ENCODE peak calls at places on chromosomes 11 and 22, in six cellular contexts. B is SK-N-SH, D is HCT116, N is K562, X is GM12878, W is H1. P is an unnamed sample.
A peak's percentile ranks its signal among the peaks of the same experiment; 100 is the strongest.

GRCh38 chr11:17479284-17480214 is 2.9 kb upstream of the ABCC8 start:
- DNase-seq in B (peak; percentile 85), X (no peak), D (peak; percentile 49), W (peak; percentile 25), N (peak; percentile 67), P (peak; percentile 90)

GRCh38 chr11:4607111-4607510 is 920 bp downstream of the TRIM68 start:
- DNase-seq in B (no peak), X (no peak), W (no peak), D (no peak), N (no peak), P (no peak)

GRCh38 chr11:97888641-97889040 is 1132.1 kb upstream of the CNTN5 start:
- DNase-seq in W (no peak), N (no peak), B (no peak), D (no peak), X (no peak), P (no peak)

GRCh38 chr11:44467413-44467812 is 98.0 kb upstream of the CD82 start:
- DNase-seq in X (no peak), W (no peak), N (no peak), D (no peak), B (no peak), P (peak; percentile 69)

GRCh38 chr11:116874251-116874650 is 36.8 kb upstream of the APOA1 start:
- DNase-seq in B (no peak), W (no peak), D (no peak), N (no peak), X (no peak), P (no peak)

GRCh38 chr11:109123811-109124787 is 297.9 kb upstream of the C11orf87 start:
- DNase-seq in W (no peak), D (no peak), B (no peak), N (no peak), X (no peak), P (peak; percentile 54)

GRCh38 chr11:114077482-114078305 is 18.2 kb downstream of the ZBTB16 start:
- DNase-seq in N (no peak), X (no peak), D (no peak), W (no peak), B (no peak), P (no peak)

GRCh38 chr22:24986816-24987215 is 34.3 kb downstream of the KIAA1671 start:
- DNase-seq in W (no peak), D (no peak), N (no peak), X (no peak), B (no peak), P (no peak)

GRCh38 chr22:49206281-49206680 is 621.4 kb downstream of the BRD1 start:
- DNase-seq in D (no peak), N (no peak), W (no peak), B (no peak), X (no peak), P (no peak)

GRCh38 chr11:2459016-2459725 is 14.4 kb downstream of the KCNQ1 start:
- DNase-seq in B (peak; percentile 26), D (no peak), X (no peak), W (no peak), N (no peak), P (no peak)

GRCh38 chr22:32852346-32853251 is 51.1 kb downstream of the TIMP3 start:
- DNase-seq in X (no peak), D (no peak), W (no peak), B (peak; percentile 37), N (no peak), P (no peak)
- TF ChIP-seq POLR2AphosphoS5 in X (no peak), D (no peak), W (no peak), B (no peak), N (no peak), P (no peak)

DNA sequence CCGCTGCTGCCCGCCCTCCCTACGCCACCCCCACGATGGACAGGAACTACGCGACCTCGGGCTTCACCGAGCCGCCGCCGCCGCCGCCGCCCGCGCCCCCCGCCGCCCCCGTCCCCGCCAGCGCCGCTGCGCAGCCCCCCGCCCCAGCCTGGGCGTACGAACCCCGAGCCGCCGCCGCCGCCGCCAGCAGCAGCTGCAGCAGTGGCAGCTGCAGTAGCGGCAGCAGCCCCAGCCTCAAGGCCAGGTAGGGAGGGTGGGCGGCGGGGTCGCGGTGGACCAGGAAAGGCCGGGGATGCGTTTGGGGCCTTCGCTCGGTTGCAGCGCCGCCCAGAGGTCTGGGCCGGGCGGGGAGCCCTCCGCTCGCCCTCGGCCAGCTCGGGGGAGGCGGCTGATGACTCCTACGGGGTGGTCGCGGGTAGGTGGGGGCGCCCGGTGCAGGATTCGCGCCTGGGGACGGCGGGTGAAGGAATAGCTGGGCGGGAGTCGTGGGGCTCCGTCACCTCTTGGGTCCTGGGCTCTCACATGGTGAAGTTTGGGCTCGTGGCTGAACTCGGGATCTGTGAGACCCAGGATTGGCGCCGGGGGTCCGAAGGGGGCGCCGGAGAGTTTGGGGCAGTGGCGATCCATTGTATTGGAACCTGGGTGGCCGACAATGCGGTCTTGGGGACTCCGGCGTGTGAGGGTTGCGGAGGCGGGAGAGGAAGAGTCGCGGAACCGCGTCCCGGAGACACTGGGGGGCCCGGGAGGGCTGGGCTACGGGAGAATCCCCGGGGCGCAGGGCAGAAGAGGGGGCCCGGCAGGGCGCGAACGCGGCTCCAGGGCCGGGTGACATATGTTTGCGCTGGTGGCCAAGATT is 708 bp downstream of the QSER1 start:
- DNase-seq in W (no peak), X (no peak), N (peak; percentile 72), B (peak; percentile 87), D (no peak), P (peak; percentile 82)
- H2AFZ ChIP-seq in W (no peak overlapping the region), X (peak overlapping the region; percentile 57), N (peak overlapping the region; percentile 91), B (peak overlapping the region; percentile 81), D (no peak overlapping the region), P (no peak overlapping the region)

DNA sequence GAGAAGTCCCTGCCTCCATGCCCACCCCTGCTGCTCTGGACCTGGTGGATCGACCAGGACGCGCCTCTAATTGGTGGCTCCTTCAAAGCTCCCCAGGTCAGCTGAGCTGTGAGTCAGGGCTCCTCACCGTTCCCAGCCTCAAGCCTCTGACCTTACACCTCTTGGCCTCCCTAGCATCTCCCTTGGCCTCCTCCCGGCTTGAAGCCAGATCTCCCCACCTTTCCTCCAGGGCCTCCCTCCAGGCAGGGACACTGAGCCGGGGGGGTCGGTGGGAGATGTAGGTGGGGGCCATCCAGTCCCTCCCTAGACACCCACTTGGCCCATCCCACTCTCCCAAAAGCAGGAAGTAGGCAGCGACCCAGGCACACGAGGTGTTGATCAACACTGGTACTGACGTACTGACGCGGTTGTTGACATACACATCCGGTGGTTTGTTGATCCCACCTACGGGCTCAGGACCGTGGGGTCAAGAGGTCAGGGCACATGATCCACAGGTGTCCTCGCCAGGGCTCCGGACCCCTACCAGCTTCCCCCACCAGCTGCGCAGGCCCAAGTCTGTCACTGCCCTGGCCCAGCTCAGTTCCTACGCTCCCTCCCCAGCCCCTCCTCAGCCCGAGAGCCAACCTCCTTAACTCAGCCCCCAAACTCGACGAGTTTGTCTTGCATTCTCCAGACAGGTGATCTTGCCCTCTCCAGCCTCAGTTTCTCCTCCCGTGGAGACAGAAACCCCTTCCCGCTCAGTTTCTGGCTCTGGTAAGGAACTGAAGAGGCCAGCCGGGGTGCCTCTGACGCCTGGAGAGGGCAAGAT is 765 bp downstream of the ATG2A start:
- DNase-seq in N (peak; percentile 69), B (peak; percentile 70), D (no peak), W (no peak), X (no peak), P (peak; percentile 62)
- TF ChIP-seq POLR2AphosphoS5 in N (peak; percentile 18), B (no peak), D (peak; percentile 8), W (peak; percentile 33), X (peak; percentile 50), P (no peak)

GRCh38 chr11:69941546-69942332 is 122.5 kb upstream of the FGF3 start:
- DNase-seq in D (no peak), X (no peak), W (no peak), N (no peak), B (no peak), P (no peak)
- H2AFZ ChIP-seq in D (no peak overlapping the region), X (no peak overlapping the region), W (no peak overlapping the region), N (no peak overlapping the region), B (no peak overlapping the region), P (no peak overlapping the region)

DNA sequence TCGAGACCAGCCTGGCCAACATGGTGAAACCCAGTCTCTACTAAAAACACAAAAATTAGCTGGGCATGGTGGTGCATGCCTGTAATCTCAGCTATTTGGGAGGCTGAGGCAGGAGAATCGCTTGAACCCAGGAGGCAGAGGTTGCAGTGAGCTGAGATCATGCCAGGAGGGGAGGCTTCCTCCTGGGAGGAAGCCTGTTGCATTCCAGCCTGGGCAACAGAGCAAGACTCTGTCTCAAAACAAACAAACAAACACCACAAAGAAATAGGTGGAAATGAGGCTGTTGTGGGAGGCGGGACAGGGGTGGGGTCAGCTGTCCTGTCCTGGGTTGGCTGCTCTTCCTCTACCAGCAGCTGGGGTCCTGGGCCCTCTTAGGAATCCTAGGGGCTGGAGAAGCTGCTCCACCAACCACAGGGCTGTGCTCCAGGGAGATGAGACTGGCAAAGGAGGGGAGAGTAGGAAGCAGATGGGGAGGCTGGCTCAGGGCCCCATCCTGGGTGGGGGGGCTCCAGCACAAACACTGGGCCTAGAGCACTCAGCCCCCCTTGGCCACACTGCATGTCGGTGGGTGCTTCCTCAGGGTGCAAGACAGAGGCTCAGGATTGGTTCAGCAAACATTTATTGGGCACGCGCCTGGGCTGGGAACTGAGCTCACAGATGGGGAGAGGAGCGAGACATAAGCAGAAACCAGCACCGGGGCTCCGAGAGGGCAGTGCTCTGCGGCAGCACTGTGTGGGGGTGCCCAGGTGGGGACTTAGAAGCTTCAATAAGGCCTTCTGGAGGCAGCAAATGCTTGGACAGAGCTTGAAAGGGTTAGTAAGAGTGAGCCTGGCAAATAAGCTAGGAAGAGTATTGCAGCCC is 11.9 kb upstream of the EHD1 start:
- DNase-seq in D (no peak), B (no peak), W (no peak), X (no peak), N (no peak), P (no peak)
- TF ChIP-seq POLR2AphosphoS5 in D (no peak), B (no peak), W (no peak), X (no peak), N (no peak), P (no peak)

GRCh38 chr11:103844327-103845215 is 191.9 kb upstream of the DDI1 start:
- DNase-seq in N (no peak), D (no peak), B (no peak), W (no peak), X (peak; percentile 30), P (no peak)
- H2AFZ ChIP-seq in N (no peak overlapping the region), D (no peak overlapping the region), B (no peak overlapping the region), W (no peak overlapping the region), X (no peak overlapping the region), P (no peak overlapping the region)